ENCODE peak calls at places on chromosomes 12 and 14, in eight cellular contexts. S is skeletal muscle cell, E is left ventricle myocardium inferior, F is iPS-NIHi11, X is H7, Q is gastrocnemius medialis, N is suprapubic skin, R is EH. L is an unnamed sample.

GRCh38 chr14:65927871-65928270 is 515.3 kb downstream of the FUT8 start:
- DNase-seq in S (no peak), E (no peak), F (no peak), X (peak), Q (no peak), N (no peak), R (no peak), L (no peak)

GRCh38 chr14:51535443-51536044 is 116.2 kb upstream of the FRMD6 start:
- DNase-seq in S (no peak), E (no peak), F (no peak), X (no peak), Q (no peak), N (no peak), R (no peak), L (no peak)

GRCh38 chr12:96402061-96402460 is 1.8 kb upstream of the CDK17 start:
- DNase-seq in S (no peak), E (no peak), F (no peak), X (no peak), Q (no peak), N (no peak), R (no peak), L (no peak)

GRCh38 chr12:57135487-57135886 is 7.2 kb downstream of the LRP1 start:
- DNase-seq in S (no peak), E (peak), F (peak), X (peak), Q (no peak), N (no peak), R (peak), L (no peak)

GRCh38 chr14:73762375-73762822 is 48.2 kb upstream of the PNMA1 start:
- DNase-seq in S (no peak), E (no peak), F (no peak), X (no peak), Q (no peak), N (no peak), R (no peak), L (no peak)

GRCh38 chr12:109582636-109583035 is 9.0 kb downstream of the MVK start:
- DNase-seq in S (no peak), E (peak), F (peak), X (peak), Q (no peak), N (no peak), R (no peak), L (no peak)

GRCh38 chr12:105288311-105288996 is 42.0 kb upstream of the C12orf75 start:
- DNase-seq in S (no peak), E (no peak), F (no peak), X (no peak), Q (no peak), N (no peak), R (no peak), L (no peak)

GRCh38 chr14:63459738-63460137 is 83.4 kb downstream of the PPP2R5E start:
- DNase-seq in S (no peak), E (no peak), F (no peak), X (no peak), Q (no peak), N (no peak), R (no peak), L (no peak)

GRCh38 chr14:103552011-103552797 is 10.3 kb downstream of the BAG5 start:
- DNase-seq in S (no peak), E (peak), F (no peak), X (peak), Q (peak), N (peak), R (peak), L (no peak)

GRCh38 chr12:56385873-56386272 is 23.2 kb upstream of the APOF start:
- DNase-seq in S (no peak), E (no peak), F (no peak), X (no peak), Q (no peak), N (no peak), R (no peak), L (no peak)

GRCh38 chr12:105970885-105971284 is 167.9 kb downstream of the NUAK1 start:
- DNase-seq in S (no peak), E (no peak), F (no peak), X (no peak), Q (no peak), N (no peak), R (no peak), L (no peak)

GRCh38 chr12:106522708-106523107 is 60.1 kb upstream of the RFX4 start:
- DNase-seq in S (no peak), E (no peak), F (no peak), X (no peak), Q (no peak), N (no peak), R (no peak), L (no peak)

GRCh38 chr12:49342914-49343731 is 3.6 kb upstream of the DNAJC22 start:
- DNase-seq in S (no peak), E (no peak), F (no peak), X (peak), Q (no peak), N (no peak), R (no peak), L (no peak)

GRCh38 chr14:29536886-29537511 is 390.6 kb downstream of the PRKD1 start:
- DNase-seq in S (no peak), E (no peak), F (no peak), X (no peak), Q (no peak), N (no peak), R (peak), L (no peak)

GRCh38 chr14:62213516-62213915 is 451.3 kb downstream of the SNAPC1 start:
- DNase-seq in S (no peak), E (no peak), F (no peak), X (no peak), Q (no peak), N (no peak), R (peak), L (no peak)

GRCh38 chr12:76768566-76768965 is 4.7 kb downstream of the ZDHHC17 start:
- DNase-seq in S (no peak), E (no peak), F (no peak), X (no peak), Q (no peak), N (no peak), R (peak), L (no peak)

GRCh38 chr12:49198431-49199155 is 9.7 kb upstream of the TUBA1A start:
- DNase-seq in S (no peak), E (peak), F (peak), X (no peak), Q (no peak), N (peak), R (peak), L (no peak)

GRCh38 chr12:111025792-111026430 is 105.5 kb upstream of the MYL2 start:
- DNase-seq in S (no peak), E (no peak), F (no peak), X (no peak), Q (no peak), N (no peak), R (no peak), L (no peak)

GRCh38 chr12:6177593-6178358 is 22.4 kb upstream of the CD9 start:
- DNase-seq in S (no peak), E (no peak), F (no peak), X (no peak), Q (no peak), N (no peak), R (no peak), L (no peak)

GRCh38 chr12:3362751-3363150 is 128.3 kb upstream of the PRMT8 start:
- DNase-seq in S (no peak), E (no peak), F (no peak), X (no peak), Q (no peak), N (no peak), R (no peak), L (no peak)

L was measured in D341Med.